ENCODE peak calls at places on chromosome 13, in eight cellular contexts. S is upper lobe of left lung, E is GM23338, K is stomach, N is SK-N-MC, J is SK-N-SH, L is K562, G is HepG2. D is an unnamed sample.

GRCh38 chr13:23588576-23589141 is 18.4 kb downstream of the TNFRSF19 start:
- DNase-seq in S (peak), E (no peak), K (no peak), N (no peak), J (no peak), L (no peak), G (no peak), D (no peak)

GRCh38 chr13:44591316-44591715 is 15.2 kb upstream of the TSC22D1 start:
- DNase-seq in S (peak), E (peak), K (no peak), N (no peak), J (no peak), L (peak), G (no peak), D (no peak)

GRCh38 chr13:97030705-97031452 is 36.6 kb upstream of the OXGR1 start:
- DNase-seq in S (no peak), E (peak), K (no peak), N (no peak), J (peak), L (peak), G (peak), D (no peak)

GRCh38 chr13:113882266-113882627 is 18.4 kb upstream of the GAS6 start:
- DNase-seq in S (no peak), E (no peak), K (peak), N (no peak), J (no peak), L (no peak), G (no peak), D (no peak)

GRCh38 chr13:87982436-87982835 is 311.3 kb downstream of the SLITRK5 start:
- DNase-seq in S (no peak), E (no peak), K (no peak), N (no peak), J (peak), L (no peak), G (no peak), D (no peak)

GRCh38 chr13:49560270-49561063 is 24.9 kb downstream of the RCBTB1 start:
- DNase-seq in S (no peak), E (peak), K (peak), N (no peak), J (no peak), L (no peak), G (peak), D (no peak)

GRCh38 chr13:94921181-94921580 is 208.8 kb upstream of the SOX21 start:
- DNase-seq in S (no peak), E (peak), K (no peak), N (no peak), J (no peak), L (no peak), G (no peak), D (no peak)

GRCh38 chr13:98731925-98732324 is 20.5 kb downstream of the SLC15A1 start:
- DNase-seq in S (no peak), E (no peak), K (no peak), N (no peak), J (no peak), L (no peak), G (no peak), D (no peak)

GRCh38 chr13:109644956-109645355 is 141.4 kb downstream of the IRS2 start:
- DNase-seq in S (no peak), E (no peak), K (no peak), N (no peak), J (no peak), L (no peak), G (no peak), D (no peak)
- H3K27ac ChIP-seq in S (no peak), E (no peak), K (no peak), N (no peak), J (no peak), L (no peak), G (no peak), D (no peak)

GRCh38 chr13:40191186-40191980 is 475.1 kb downstream of the FOXO1 start:
- DNase-seq in S (no peak), E (no peak), K (no peak), N (no peak), J (no peak), L (no peak), G (no peak), D (no peak)

GRCh38 chr13:40189885-40190655 is 476.4 kb downstream of the FOXO1 start:
- DNase-seq in S (no peak), E (no peak), K (no peak), N (no peak), J (peak), L (no peak), G (no peak), D (peak)

GRCh38 chr13:40187836-40188591 is 478.4 kb downstream of the FOXO1 start:
- DNase-seq in S (no peak), E (peak), K (no peak), N (no peak), J (no peak), L (no peak), G (no peak), D (no peak)

GRCh38 chr13:40190656-40191100 is 475.8 kb downstream of the FOXO1 start:
- DNase-seq in S (no peak), E (no peak), K (peak), N (no peak), J (peak), L (no peak), G (peak), D (peak)

DNA sequence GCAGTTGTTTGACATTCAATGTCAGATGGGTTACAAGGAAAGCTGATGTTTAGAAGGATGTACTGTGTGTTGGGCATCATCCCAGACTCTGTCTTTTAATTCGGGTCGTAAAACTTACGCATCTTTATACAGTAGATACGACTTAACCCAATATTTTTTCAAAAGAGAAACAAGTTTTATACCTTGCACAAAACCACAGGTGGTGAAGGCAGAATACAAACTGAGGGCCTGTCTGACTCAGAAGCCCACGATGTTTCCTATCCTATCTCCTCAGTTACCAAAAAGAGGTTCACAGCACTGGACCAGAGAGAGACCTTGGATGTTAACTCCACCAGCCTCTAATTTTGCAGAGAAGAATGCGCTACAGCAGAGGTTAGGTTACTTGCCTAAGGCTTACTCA is 477.0 kb downstream of the FOXO1 start:
- DNase-seq in S (no peak), E (no peak), K (no peak), N (no peak), J (no peak), L (no peak), G (no peak), D (no peak)
- TF ChIP-seq POLR2AphosphoS5 in S (no peak), E (no peak), K (no peak), N (no peak), J (no peak), L (no peak), G (no peak), D (no peak)

GRCh38 chr13:109575821-109576220 is 210.6 kb downstream of the IRS2 start:
- DNase-seq in S (no peak), E (no peak), K (no peak), N (no peak), J (no peak), L (no peak), G (no peak), D (no peak)
- H3K27ac ChIP-seq in S (no peak), E (no peak), K (peak), N (no peak), J (no peak), L (no peak), G (no peak), D (no peak)

GRCh38 chr13:55073000-55073399 is 2044.4 kb downstream of the OLFM4 start:
- DNase-seq in S (no peak), E (no peak), K (no peak), N (no peak), J (no peak), L (no peak), G (no peak), D (no peak)
- TF ChIP-seq POLR2AphosphoS5 in S (no peak), E (no peak), K (no peak), N (no peak), J (no peak), L (no peak), G (no peak), D (no peak)

DNA sequence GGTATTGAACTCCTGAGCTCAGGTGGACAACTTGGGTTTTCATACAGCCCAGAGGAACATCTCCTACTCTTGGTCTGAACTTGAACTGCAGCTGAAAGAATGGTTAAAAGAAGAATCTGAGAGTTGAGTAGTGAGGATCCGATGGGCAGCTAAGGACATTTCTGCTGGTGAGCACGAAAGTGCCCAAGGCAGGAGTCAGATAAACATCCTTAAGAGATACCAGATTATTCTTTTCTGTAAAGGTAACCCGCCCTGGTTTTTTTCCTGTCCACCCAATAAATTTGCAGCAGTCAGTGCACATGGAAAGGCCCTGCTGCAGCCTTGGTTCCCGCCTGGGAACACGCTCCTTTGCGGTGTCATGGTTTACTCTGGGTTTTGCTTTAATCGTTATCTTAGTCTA is 78.4 kb upstream of the ARHGEF7 start:
- DNase-seq in S (no peak), E (no peak), K (no peak), N (no peak), J (no peak), L (no peak), G (no peak), D (no peak)
- H3K27ac ChIP-seq in S (no peak), E (no peak), K (no peak), N (no peak), J (no peak), L (no peak), G (no peak), D (no peak)

GRCh38 chr13:39224841-39225240 is 186.6 kb downstream of the NHLRC3 start:
- DNase-seq in S (no peak), E (no peak), K (no peak), N (no peak), J (no peak), L (no peak), G (no peak), D (no peak)
- TF ChIP-seq POLR2AphosphoS5 in S (no peak), E (no peak), K (no peak), N (no peak), J (no peak), L (no peak), G (no peak), D (no peak)

GRCh38 chr13:50731400-50731799 is 112.1 kb downstream of the DLEU7 start:
- DNase-seq in S (no peak), E (no peak), K (no peak), N (no peak), J (no peak), L (no peak), G (no peak), D (no peak)

GRCh38 chr13:50732712-50733111 is 110.8 kb downstream of the DLEU7 start:
- DNase-seq in S (no peak), E (no peak), K (no peak), N (no peak), J (peak), L (no peak), G (no peak), D (no peak)

GRCh38 chr13:50729177-50729576 is 114.3 kb downstream of the DLEU7 start:
- DNase-seq in S (no peak), E (no peak), K (no peak), N (no peak), J (no peak), L (no peak), G (no peak), D (no peak)

GRCh38 chr13:50733392-50733791 is 110.1 kb downstream of the DLEU7 start:
- DNase-seq in S (no peak), E (no peak), K (no peak), N (no peak), J (no peak), L (no peak), G (no peak), D (no peak)

DNA sequence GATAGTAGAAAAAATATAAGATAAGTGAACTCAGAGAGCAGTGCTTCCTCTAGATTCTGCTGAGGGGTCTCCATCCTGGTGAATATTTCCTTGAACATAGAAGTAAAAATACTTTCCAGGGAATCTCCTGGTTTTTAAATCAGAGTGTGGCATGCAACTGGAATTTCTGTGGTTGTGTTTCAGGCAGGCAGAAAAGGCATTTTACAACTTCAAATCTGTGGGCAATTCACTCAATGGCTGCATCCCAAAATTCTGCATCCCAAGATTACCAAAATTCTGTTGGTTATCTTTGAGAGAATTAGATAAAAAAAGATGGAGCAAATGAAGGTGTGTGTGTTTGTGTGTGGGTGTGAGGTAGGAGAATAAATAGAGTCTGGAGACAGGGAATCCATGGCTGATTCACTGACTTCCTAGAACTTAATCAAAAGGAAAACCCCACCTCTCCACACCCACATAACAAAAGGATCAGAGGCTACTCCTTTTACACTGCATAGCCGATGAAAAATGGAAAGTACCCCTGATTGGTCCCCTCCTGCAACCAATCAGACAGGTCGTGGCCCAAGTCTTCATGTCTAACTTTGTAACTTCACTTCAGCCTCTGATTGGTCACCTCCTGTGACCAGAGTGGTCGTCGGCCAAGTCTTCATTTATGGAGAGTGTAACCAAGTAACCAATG is 112.9 kb downstream of the DLEU7 start:
- DNase-seq in S (no peak), E (no peak), K (no peak), N (no peak), J (no peak), L (no peak), G (no peak), D (no peak)
- H3K27ac ChIP-seq in S (no peak), E (no peak), K (no peak), N (no peak), J (peak), L (no peak), G (no peak), D (no peak)